ENCODE peak calls at places on chromosome 21, in four cellular contexts. B, L, J and C are unnamed samples.

GRCh38 chr21:41219498-41220207 is 51.7 kb downstream of the BACE2 start:
- DNase-seq in B (no peak), L (no peak), J (no peak), C (no peak)

GRCh38 chr21:37793660-37794059 is 122.6 kb downstream of the KCNJ6 start:
- DNase-seq in B (no peak), L (no peak), J (no peak), C (no peak)

GRCh38 chr21:42923553-42924432 is 1.6 kb downstream of the ERVH48-1 start:
- DNase-seq in B (peak; percentile 12), L (peak; percentile 97), J (peak; percentile 80), C (peak; percentile 74)

GRCh38 chr21:21010698-21011097 is 12.5 kb downstream of the NCAM2 start:
- DNase-seq in B (no peak), L (no peak), J (no peak), C (no peak)

GRCh38 chr21:38181101-38181500 is 75.7 kb upstream of the KCNJ15 start:
- DNase-seq in B (no peak), L (no peak), J (no peak), C (no peak)

GRCh38 chr21:45406801-45407628 is 2.0 kb downstream of the COL18A1 start:
- DNase-seq in B (no peak), L (no peak), J (no peak), C (no peak)

GRCh38 chr21:38905751-38906150 is 100.0 kb downstream of the ETS2 start:
- DNase-seq in B (no peak), L (no peak), J (no peak), C (no peak)

GRCh38 chr21:44962481-44962966 is 22.7 kb downstream of the SLX9 start:
- DNase-seq in B (no peak), L (no peak), J (no peak), C (no peak)

GRCh38 chr21:34844924-34845238 is 176.1 kb downstream of the CLIC6 start:
- DNase-seq in B (no peak), L (no peak), J (no peak), C (no peak)

GRCh38 chr21:44090332-44090731 is 16.9 kb upstream of the PWP2 start:
- DNase-seq in B (no peak), L (no peak), J (no peak), C (no peak)

GRCh38 chr21:31293986-31294385 is 50.1 kb downstream of the TIAM1 start:
- DNase-seq in B (no peak), L (no peak), J (no peak), C (no peak)

GRCh38 chr21:44734026-44734745 is 22.8 kb upstream of the TSPEAR start:
- DNase-seq in B (no peak), L (no peak), J (no peak), C (no peak)

GRCh38 chr21:32137266-32137665 is 141.6 kb downstream of the MIS18A start:
- DNase-seq in B (no peak), L (no peak), J (no peak), C (no peak)